ENCODE peak calls at places on chromosome 5, in seven cellular contexts. K is endodermal cell, Y is cardiac fibroblast, V is cerebellar nuclear complex, T is NCI-H774, R is AG20443, J is GM18507. D is an unnamed sample.

GRCh38 chr5:142494119-142494518 is 169.3 kb upstream of the SPRY4 start:
- DNase-seq in K (no peak), Y (no peak), V (no peak), T (no peak), R (no peak), J (no peak), D (no peak)

GRCh38 chr5:149256451-149256850 is 15.2 kb upstream of the AFAP1L1 start:
- DNase-seq in K (no peak), Y (peak; percentile 69), V (no peak), T (no peak), R (peak; percentile 38), J (no peak), D (peak; percentile 22)

GRCh38 chr5:143705416-143705815 is 106.5 kb upstream of the HMHB1 start:
- DNase-seq in K (no peak), Y (no peak), V (no peak), T (no peak), R (no peak), J (no peak), D (no peak)

GRCh38 chr5:170565077-170565476 is 61.3 kb downstream of the KCNIP1 start:
- DNase-seq in K (peak; percentile 27), Y (no peak), V (no peak), T (peak; percentile 59), R (no peak), J (no peak), D (no peak)

GRCh38 chr5:17180957-17181723 is 36.3 kb upstream of the BASP1 start:
- DNase-seq in K (no peak), Y (peak; percentile 98), V (no peak), T (no peak), R (peak; percentile 72), J (no peak), D (peak; percentile 73)

GRCh38 chr5:124410539-124410938 is 335.9 kb downstream of the ZNF608 start:
- DNase-seq in K (no peak), Y (no peak), V (no peak), T (no peak), R (no peak), J (no peak), D (no peak)

GRCh38 chr5:135024956-135025729 is 8.9 kb downstream of the PITX1 start:
- DNase-seq in K (no peak), Y (no peak), V (no peak), T (no peak), R (no peak), J (no peak), D (no peak)

GRCh38 chr5:30725053-30725452 is 468.4 kb upstream of the CDH6 start:
- DNase-seq in K (no peak), Y (no peak), V (no peak), T (no peak), R (no peak), J (no peak), D (no peak)

GRCh38 chr5:131171276-131171815 is 602 bp downstream of the LYRM7 start:
- DNase-seq in K (peak; percentile 50), Y (no peak), V (no peak), T (no peak), R (no peak), J (no peak), D (no peak)

GRCh38 chr5:7884491-7885273 is 15.7 kb downstream of the MTRR start:
- DNase-seq in K (no peak), Y (peak; percentile 17), V (no peak), T (no peak), R (peak; percentile 17), J (no peak), D (no peak)

GRCh38 chr5:78399115-78399514 is 38.7 kb downstream of the SCAMP1 start:
- DNase-seq in K (no peak), Y (no peak), V (no peak), T (no peak), R (no peak), J (no peak), D (no peak)

GRCh38 chr5:28014779-28015178 is 976.4 kb upstream of the CDH9 start:
- DNase-seq in K (peak; percentile 69), Y (peak; percentile 23), V (no peak), T (no peak), R (no peak), J (no peak), D (no peak)

GRCh38 chr5:15794117-15794985 is 294.4 kb downstream of the FBXL7 start:
- DNase-seq in K (no peak), Y (peak; percentile 53), V (no peak), T (no peak), R (no peak), J (no peak), D (no peak)

GRCh38 chr5:179623906-179624741 is 653 bp upstream of the HNRNPH1 start:
- DNase-seq in K (peak; percentile 62), Y (peak; percentile 90), V (no peak), T (no peak), R (peak; percentile 90), J (no peak), D (peak; percentile 93)

GRCh38 chr5:142904421-142904820 is 134.2 kb downstream of the ARHGAP26 start:
- DNase-seq in K (no peak), Y (peak; percentile 68), V (no peak), T (no peak), R (no peak), J (no peak), D (no peak)

GRCh38 chr5:10364186-10364689 is 10.7 kb downstream of the MARCHF6 start:
- DNase-seq in K (no peak), Y (no peak), V (no peak), T (no peak), R (no peak), J (no peak), D (no peak)

GRCh38 chr5:171588790-171589189 is 169.3 kb downstream of the FGF18 start:
- DNase-seq in K (peak; percentile 32), Y (no peak), V (no peak), T (no peak), R (no peak), J (no peak), D (no peak)

GRCh38 chr5:157350939-157351338 is 85.0 kb downstream of the CYFIP2 start:
- DNase-seq in K (no peak), Y (peak; percentile 29), V (no peak), T (no peak), R (no peak), J (no peak), D (no peak)

GRCh38 chr5:175516933-175517823 is 38.8 kb downstream of the SFXN1 start:
- DNase-seq in K (no peak), Y (no peak), V (no peak), T (no peak), R (no peak), J (no peak), D (no peak)

GRCh38 chr5:92505145-92505544 is 1075.9 kb downstream of the NR2F1-AS1 start:
- DNase-seq in K (no peak), Y (peak; percentile 34), V (no peak), T (no peak), R (peak; percentile 10), J (no peak), D (no peak)

GRCh38 chr5:42598311-42598710 is 158.3 kb upstream of the CCDC152 start:
- DNase-seq in K (no peak), Y (peak; percentile 27), V (no peak), T (no peak), R (no peak), J (no peak), D (no peak)

D was measured in hepatic stellate cell.